ENCODE peak calls at places on chromosomes 16 and 17, in four cellular contexts. S, D, O and T are unnamed samples.

GRCh38 chr17:77332981-77333685 is 192.4 kb downstream of the SEC14L1 start:
- DNase-seq in S (no peak), D (no peak), O (no peak), T (no peak)

GRCh38 chr17:69854381-69854780 is 220.6 kb upstream of the KCNJ16 start:
- DNase-seq in S (no peak), D (no peak), O (no peak), T (no peak)

GRCh38 chr17:20184977-20185619 is 175.9 kb downstream of the SPECC1 start:
- DNase-seq in S (no peak), D (no peak), O (no peak), T (no peak)

GRCh38 chr17:32498362-32498761 is 11.6 kb downstream of the CDK5R1 start:
- DNase-seq in S (no peak), D (peak), O (no peak), T (no peak)

GRCh38 chr16:72785886-72786285 is 262.0 kb downstream of the ZFHX3 start:
- DNase-seq in S (no peak), D (no peak), O (no peak), T (no peak)

GRCh38 chr17:39195568-39196160 is 1.8 kb downstream of the CACNB1 start:
- DNase-seq in S (no peak), D (no peak), O (no peak), T (no peak)

GRCh38 chr17:7841622-7842379 is 7.8 kb downstream of the KDM6B start:
- DNase-seq in S (peak), D (peak), O (peak), T (peak)

GRCh38 chr16:1670866-1671265 is 7.2 kb upstream of the JPT2 start:
- DNase-seq in S (no peak), D (no peak), O (no peak), T (no peak)

GRCh38 chr17:50986989-50987660 is 121.0 kb upstream of the TOB1 start:
- DNase-seq in S (no peak), D (no peak), O (no peak), T (no peak)

GRCh38 chr16:9965079-9965478 is 217.1 kb downstream of the GRIN2A start:
- DNase-seq in S (no peak), D (no peak), O (no peak), T (no peak)

GRCh38 chr17:9002236-9002609 is 19.1 kb upstream of the NTN1 start:
- DNase-seq in S (no peak), D (peak), O (no peak), T (no peak)

GRCh38 chr16:68744744-68745280 is 7.7 kb downstream of the CDH1 start:
- DNase-seq in S (no peak), D (no peak), O (no peak), T (no peak)

GRCh38 chr17:43438626-43439529 is 40.1 kb downstream of the ARL4D start:
- DNase-seq in S (no peak), D (no peak), O (no peak), T (no peak)

GRCh38 chr17:10226930-10227695 is 28.7 kb upstream of the GAS7 start:
- DNase-seq in S (peak), D (peak), O (no peak), T (peak)

GRCh38 chr16:57016301-57016700 is 26.9 kb downstream of the NLRC5 start:
- DNase-seq in S (no peak), D (no peak), O (no peak), T (no peak)

GRCh38 chr16:66521951-66522771 is 27.8 kb downstream of the TK2 start:
- DNase-seq in S (peak), D (no peak), O (peak), T (peak)

GRCh38 chr17:39740357-39741111 is 2.8 kb downstream of the GRB7 start:
- DNase-seq in S (no peak), D (no peak), O (no peak), T (no peak)

GRCh38 chr17:83068641-83069570 is 10.5 kb upstream of the METRNL start:
- DNase-seq in S (no peak), D (no peak), O (no peak), T (no peak)

GRCh38 chr16:67563708-67564468 is 1.6 kb downstream of the CTCF start:
- DNase-seq in S (no peak), D (no peak), O (no peak), T (no peak)

GRCh38 chr16:21626659-21627277 is 25.6 kb downstream of the IGSF6 start:
- DNase-seq in S (no peak), D (peak), O (no peak), T (no peak)

GRCh38 chr17:83179378-83179777 is 100.0 kb downstream of the METRNL start:
- DNase-seq in S (peak), D (peak), O (no peak), T (no peak)

GRCh38 chr17:76371656-76372628 is 12.5 kb upstream of the SPHK1 start:
- DNase-seq in S (no peak), D (no peak), O (no peak), T (no peak)

GRCh38 chr17:71392715-71393567 is 727.9 kb upstream of the SOX9 start:
- DNase-seq in S (no peak), D (no peak), O (no peak), T (no peak)

GRCh38 chr17:6969323-6969726 is 26.5 kb upstream of the ALOX12 start:
- DNase-seq in S (no peak), D (no peak), O (no peak), T (no peak)

GRCh38 chr17:79741751-79742588 is 11.2 kb downstream of the ENPP7 start:
- DNase-seq in S (peak), D (peak), O (peak), T (peak)

GRCh38 chr16:30740364-30741251 is 7.6 kb upstream of the PHKG2 start:
- DNase-seq in S (no peak), D (no peak), O (no peak), T (no peak)

GRCh38 chr16:7218936-7219335 is 113.7 kb upstream of the RBFOX1 start:
- DNase-seq in S (no peak), D (no peak), O (no peak), T (no peak)

GRCh38 chr16:11201498-11202259 is 54.3 kb downstream of the SOCS1 start:
- DNase-seq in S (no peak), D (peak), O (no peak), T (no peak)